ENCODE peak calls at places on chromosomes 6 and 20, in ten cellular contexts. M is choroid plexus epithelial cell, W is SK-N-SH, X is neuronal stem cell, E is psoas muscle, F is right cardiac atrium, A is lower lobe of right lung, G is spleen, Q is fibroblast of lung, S is GM12878. B is an unnamed sample.

GRCh38 chr20:18164356-18164755 is 26.7 kb downstream of the KAT14 start:
- DNase-seq in M (peak), W (no peak), X (no peak), E (no peak), F (no peak), A (no peak), G (no peak), Q (no peak), S (no peak), B (peak)

GRCh38 chr6:167787896-167788530 is 38.7 kb upstream of the AFDN start:
- DNase-seq in M (no peak), W (no peak), X (no peak), E (no peak), F (no peak), A (no peak), G (peak), Q (no peak), S (no peak), B (no peak)

GRCh38 chr6:104603108-104603745 is 256.5 kb downstream of the HACE1 start:
- DNase-seq in M (no peak), W (no peak), X (no peak), E (no peak), F (no peak), A (no peak), G (no peak), Q (no peak), S (no peak), B (no peak)

GRCh38 chr6:39137235-39137634 is 22.2 kb upstream of the SAYSD1 start:
- DNase-seq in M (peak), W (no peak), X (peak), E (no peak), F (no peak), A (no peak), G (no peak), Q (peak), S (no peak), B (peak)

GRCh38 chr20:53739799-53740785 is 146.5 kb upstream of the ZNF217 start:
- DNase-seq in M (peak), W (no peak), X (no peak), E (no peak), F (no peak), A (no peak), G (no peak), Q (peak), S (no peak), B (no peak)

GRCh38 chr20:9061434-9061833 is 7.5 kb upstream of the PLCB4 start:
- DNase-seq in M (no peak), W (no peak), X (no peak), E (no peak), F (no peak), A (no peak), G (no peak), Q (no peak), S (no peak), B (no peak)

GRCh38 chr6:11525468-11526155 is 11.9 kb upstream of the TMEM170B start:
- DNase-seq in M (peak), W (no peak), X (no peak), E (peak), F (no peak), A (no peak), G (no peak), Q (peak), S (no peak), B (peak)

GRCh38 chr6:32472781-32473377 is 33.2 kb downstream of the HLA-DRA start:
- DNase-seq in M (no peak), W (no peak), X (no peak), E (no peak), F (no peak), A (no peak), G (no peak), Q (no peak), S (no peak), B (no peak)

GRCh38 chr6:134619077-134619476 is 301.2 kb upstream of the SGK1 start:
- DNase-seq in M (no peak), W (no peak), X (no peak), E (no peak), F (no peak), A (no peak), G (no peak), Q (no peak), S (no peak), B (no peak)
- H3K4me3 ChIP-seq in M (no peak), W (no peak), X (no peak), E (no peak), F (no peak), A (no peak), G (no peak), Q (no peak), S (no peak), B (no peak)

DNA sequence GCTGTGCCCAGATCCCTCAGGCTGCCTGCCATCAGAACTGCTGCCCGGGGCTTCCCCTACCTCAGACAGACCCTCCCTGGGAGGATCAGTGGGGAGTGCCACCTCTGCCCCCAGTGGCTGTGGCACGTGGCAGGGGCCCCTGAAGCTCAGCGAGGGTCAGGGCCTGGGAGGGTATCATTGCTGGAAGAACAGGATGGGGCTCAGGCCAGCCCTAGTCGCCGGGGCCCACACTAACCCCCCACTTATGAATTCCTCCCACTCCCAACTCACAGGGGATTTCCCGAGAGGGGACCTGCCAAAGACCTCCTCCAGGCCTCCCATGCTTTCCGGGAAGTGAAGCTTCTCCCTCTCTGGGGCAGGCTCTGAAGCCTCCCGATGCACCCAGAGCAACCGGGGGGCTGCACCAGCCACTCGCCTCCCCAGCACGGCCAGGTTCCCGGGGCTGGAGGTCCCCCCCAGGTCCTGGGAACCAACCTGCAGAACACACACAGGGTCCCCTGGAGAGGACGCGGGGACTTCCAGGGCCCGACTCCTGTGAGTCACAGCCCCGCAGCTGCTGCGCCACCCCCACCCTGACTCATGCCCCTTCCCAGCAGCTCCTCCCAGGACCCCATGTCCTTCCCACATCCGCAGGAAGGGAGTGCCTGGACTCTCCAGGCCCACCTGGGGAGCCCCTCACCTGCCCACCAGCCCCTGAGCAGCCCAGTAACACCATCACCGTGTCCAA is 2.5 kb downstream of the TNFRSF6B start:
- DNase-seq in M (peak), W (peak), X (no peak), E (peak), F (peak), A (peak), G (peak), Q (peak), S (peak), B (peak)
- H3K4me3 ChIP-seq in M (peak), W (no peak), X (no peak), E (peak), F (no peak), A (no peak), G (peak), Q (no peak), S (no peak), B (no peak)

GRCh38 chr6:41187924-41188886 is 12.7 kb downstream of the TREML2 start:
- DNase-seq in M (no peak), W (no peak), X (no peak), E (no peak), F (no peak), A (no peak), G (no peak), Q (no peak), S (no peak), B (no peak)
- H3K4me3 ChIP-seq in M (no peak), W (no peak), X (no peak), E (no peak), F (no peak), A (no peak), G (no peak), Q (no peak), S (no peak), B (no peak)

GRCh38 chr6:111592726-111593515 is 12.8 kb downstream of the TRAF3IP2 start:
- DNase-seq in M (no peak), W (peak), X (no peak), E (no peak), F (no peak), A (no peak), G (no peak), Q (no peak), S (no peak), B (no peak)

GRCh38 chr6:111591370-111591900 is 14.2 kb downstream of the TRAF3IP2 start:
- DNase-seq in M (peak), W (peak), X (no peak), E (peak), F (peak), A (peak), G (no peak), Q (peak), S (no peak), B (peak)

GRCh38 chr6:111593516-111593824 is 12.2 kb downstream of the TRAF3IP2 start:
- DNase-seq in M (no peak), W (no peak), X (no peak), E (no peak), F (no peak), A (no peak), G (no peak), Q (no peak), S (no peak), B (no peak)

GRCh38 chr6:111590209-111590955 is 15.3 kb downstream of the TRAF3IP2 start:
- DNase-seq in M (no peak), W (no peak), X (no peak), E (no peak), F (no peak), A (no peak), G (no peak), Q (peak), S (no peak), B (no peak)

DNA sequence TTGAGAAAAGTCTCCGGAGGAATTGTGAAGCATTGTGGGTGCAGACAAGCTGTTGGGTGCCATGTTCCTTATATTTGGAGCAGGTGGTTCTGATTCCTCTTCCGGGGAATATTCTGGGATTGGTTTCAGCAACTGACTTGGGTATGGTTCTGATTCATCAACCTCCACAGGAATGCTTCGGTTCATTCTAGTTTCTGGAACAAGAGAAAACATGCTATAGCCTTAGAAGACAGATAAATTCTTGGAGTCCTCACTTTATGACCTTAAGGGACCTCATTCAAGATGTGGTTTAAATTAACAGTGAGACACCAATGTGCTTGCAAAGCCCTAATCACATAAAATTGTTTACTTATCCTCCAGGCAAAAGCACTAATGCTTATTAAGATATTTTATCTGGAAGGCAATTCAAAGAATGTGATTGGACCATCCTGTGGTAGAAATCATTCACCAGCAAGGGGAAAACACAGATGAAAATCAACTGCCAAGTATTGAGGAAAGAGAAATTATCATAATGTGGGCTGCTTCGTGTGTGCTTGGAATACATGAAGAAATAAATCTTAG is 13.7 kb downstream of the TRAF3IP2 start:
- DNase-seq in M (no peak), W (peak), X (no peak), E (no peak), F (no peak), A (no peak), G (no peak), Q (no peak), S (no peak), B (peak)
- H3K4me3 ChIP-seq in M (no peak), W (peak), X (no peak), E (peak), F (no peak), A (no peak), G (no peak), Q (peak), S (no peak), B (no peak)

DNA sequence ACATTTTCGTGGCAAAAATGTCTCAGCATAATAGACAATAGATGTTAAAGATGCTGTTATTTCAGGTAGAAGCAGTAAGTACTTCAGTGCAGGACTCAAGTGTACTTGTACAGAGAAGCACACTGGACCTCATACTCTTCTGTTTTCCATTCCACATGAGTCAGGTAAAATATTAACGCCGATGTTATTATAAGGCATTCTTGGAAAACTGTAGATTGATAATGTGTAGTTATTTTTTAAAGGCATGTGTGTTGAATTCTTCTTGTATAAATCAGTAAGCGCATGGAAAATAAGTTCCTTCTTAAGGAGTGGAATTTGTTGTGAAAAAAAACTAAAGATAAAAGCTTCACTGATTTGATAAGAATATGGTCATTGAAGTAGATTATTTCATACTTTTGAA is 45.8 kb downstream of the DOP1A start:
- DNase-seq in M (peak), W (no peak), X (no peak), E (no peak), F (no peak), A (no peak), G (no peak), Q (no peak), S (no peak), B (peak)
- H3K4me3 ChIP-seq in M (no peak), W (no peak), X (no peak), E (no peak), F (no peak), A (no peak), G (no peak), Q (no peak), S (no peak), B (no peak)